ENCODE peak calls at places on chromosomes 13 and 19, in four cellular contexts. B is DND-41, Z is fibroblast of mammary gland, V is left lung. D is an unnamed sample.

GRCh38 chr19:8511573-8512101 is 2.3 kb downstream of the ZNF414 start:
- DNase-seq in Z (no peak), B (no peak), V (no peak), D (no peak)

GRCh38 chr13:73109288-73109899 is 50.6 kb downstream of the KLF5 start:
- DNase-seq in Z (no peak), V (no peak), B (no peak), D (no peak)

GRCh38 chr13:51845574-51846318 is 769 bp upstream of the TMEM272 start:
- DNase-seq in B (no peak), V (no peak), Z (no peak), D (no peak)

GRCh38 chr19:52190679-52191293 is 934 bp downstream of the PPP2R1A start:
- DNase-seq in B (no peak), Z (peak; percentile 55), V (no peak), D (no peak)

GRCh38 chr13:29740961-29741360 is 109.5 kb downstream of the UBL3 start:
- DNase-seq in B (no peak), Z (no peak), V (no peak), D (no peak)

GRCh38 chr13:76213423-76213904 is 577.3 kb downstream of the LMO7 start:
- DNase-seq in V (no peak), Z (no peak), B (no peak), D (no peak)

GRCh38 chr13:20127563-20128458 is 33.0 kb downstream of the GJA3 start:
- DNase-seq in V (peak; percentile 71), B (peak; percentile 12), Z (peak; percentile 40), D (no peak)

GRCh38 chr19:50477751-50478515 is 1.3 kb upstream of the GARIN5A start:
- DNase-seq in V (no peak), Z (no peak), B (no peak), D (no peak)

GRCh38 chr19:50555447-50556235 is 12.6 kb downstream of the LRRC4B start:
- DNase-seq in Z (no peak), V (no peak), B (no peak), D (no peak)

GRCh38 chr13:94333131-94333820 is 146.2 kb downstream of the DCT start:
- DNase-seq in V (no peak), Z (peak; percentile 48), B (no peak), D (no peak)

GRCh38 chr19:5435642-5436017 is 19.6 kb upstream of the ZNRF4 start:
- DNase-seq in B (no peak), Z (no peak), V (no peak), D (no peak)

DNA sequence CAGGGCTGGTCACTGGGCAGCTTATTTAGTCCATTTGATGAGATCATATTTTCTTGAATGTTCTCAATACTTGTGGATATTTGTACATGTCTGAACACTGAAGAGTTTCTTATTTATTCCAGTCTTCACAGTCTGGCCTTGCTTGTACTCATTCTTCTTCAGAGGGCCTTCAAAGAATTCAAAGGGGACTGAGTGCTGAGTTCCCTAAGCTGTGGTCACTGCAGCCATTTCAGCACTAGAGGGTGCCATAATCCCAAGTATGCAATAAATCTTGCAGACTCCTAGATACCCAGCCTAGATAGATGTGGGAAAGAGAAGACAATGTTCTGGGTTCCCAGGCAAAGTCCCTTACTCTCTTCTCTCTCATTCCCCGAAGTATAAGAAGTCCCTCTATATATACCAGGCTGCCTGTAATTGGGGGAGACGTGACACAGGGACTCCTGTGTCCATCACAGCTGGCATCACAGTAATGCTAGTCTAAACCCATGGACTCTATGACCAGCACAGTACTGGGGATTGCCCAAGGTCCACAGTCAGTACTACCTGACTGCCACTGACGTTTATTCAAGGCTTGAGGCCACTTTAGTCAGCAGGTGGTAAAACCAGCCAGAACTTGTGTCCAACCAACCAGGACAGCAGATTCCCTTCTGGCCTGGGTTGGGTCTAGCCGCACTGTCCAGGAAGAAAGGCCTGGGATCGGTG is 8.9 kb upstream of the VN1R1 start:
- DNase-seq in B (peak; percentile 64), V (no peak), Z (peak; percentile 32), D (no peak)
- TF ChIP-seq CTCF in B (peak; percentile 95), V (no peak), Z (peak; percentile 38), D (no peak)

GRCh38 chr13:114106991-114107685 is 25.3 kb downstream of the RASA3 start:
- DNase-seq in B (no peak), V (peak; percentile 31), Z (no peak), D (no peak)
- H3K4me3 ChIP-seq in B (no peak overlapping the region), V (no peak overlapping the region), Z (no peak overlapping the region), D (no peak overlapping the region)

GRCh38 chr13:87120476-87120875 is 550.7 kb upstream of the SLITRK5 start:
- DNase-seq in Z (peak; percentile 21), V (no peak), B (no peak), D (no peak)

GRCh38 chr13:87124785-87125074 is 546.4 kb upstream of the SLITRK5 start:
- DNase-seq in Z (no peak), V (no peak), B (no peak), D (no peak)

GRCh38 chr13:87122551-87122950 is 548.6 kb upstream of the SLITRK5 start:
- DNase-seq in V (no peak), B (no peak), Z (peak; percentile 56), D (no peak)

GRCh38 chr13:87128006-87128405 is 543.2 kb upstream of the SLITRK5 start:
- DNase-seq in Z (peak; percentile 53), V (no peak), B (no peak), D (no peak)

DNA sequence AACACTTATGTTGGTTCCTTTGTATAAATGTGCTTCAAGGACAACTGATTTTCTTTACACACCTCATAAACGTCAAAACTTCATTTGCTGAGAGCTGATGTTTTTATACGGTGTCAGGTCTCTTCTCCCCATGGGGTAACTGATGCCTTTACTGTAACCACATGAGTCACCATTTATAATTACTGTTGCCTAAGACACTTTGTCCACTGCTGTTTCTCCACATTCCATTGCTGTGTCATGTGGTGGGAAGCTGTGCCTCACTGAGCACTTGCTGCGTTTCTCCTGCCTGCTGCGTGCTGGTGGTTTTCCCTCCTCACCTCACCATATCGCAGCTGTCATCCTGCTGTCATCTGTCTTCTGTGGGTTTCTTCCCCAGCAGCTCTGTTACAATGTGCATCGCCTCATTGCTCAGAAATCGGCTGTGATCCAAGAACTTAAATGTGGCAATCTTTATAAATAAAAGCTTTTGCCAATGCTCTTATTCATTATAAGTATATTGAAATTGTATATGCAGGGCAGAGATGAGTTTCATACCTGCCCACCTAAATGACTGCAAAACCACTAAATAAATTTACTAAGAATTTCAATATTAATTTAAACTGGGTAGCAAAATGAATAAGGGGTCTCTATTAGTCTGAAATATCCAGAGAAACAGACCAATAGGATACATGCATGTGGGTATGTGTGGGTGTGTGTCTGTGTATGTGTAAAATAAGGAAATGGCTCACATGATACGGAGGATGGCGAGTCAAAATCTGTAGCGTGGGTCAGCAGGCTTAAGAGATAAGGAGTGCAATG is 547.0 kb upstream of the SLITRK5 start:
- DNase-seq in V (no peak), B (peak; percentile 13), Z (peak; percentile 98), D (peak; percentile 19)
- TF ChIP-seq CTCF in V (no peak), B (no peak), Z (no peak), D (no peak)

GRCh38 chr19:2949939-2950285 is 5.1 kb upstream of the ZNF77 start:
- DNase-seq in V (peak; percentile 51), Z (no peak), B (no peak), D (no peak)

GRCh38 chr19:2957160-2957559 is 12.4 kb upstream of the ZNF77 start:
- DNase-seq in B (no peak), V (no peak), Z (no peak), D (no peak)

GRCh38 chr19:2950286-2951124 is 5.7 kb upstream of the ZNF77 start:
- DNase-seq in Z (peak; percentile 99), V (peak; percentile 100), B (peak; percentile 100), D (peak; percentile 95)

GRCh38 chr19:2952953-2953481 is 8.2 kb upstream of the ZNF77 start:
- DNase-seq in V (peak; percentile 66), B (no peak), Z (peak; percentile 38), D (no peak)
- H3K4me3 ChIP-seq in V (peak overlapping the region; percentile 2), B (no peak overlapping the region), Z (peak overlapping the region; percentile 21), D (no peak overlapping the region)

GRCh38 chr19:33302175-33302973 is at the start of gene CEBPA:
- DNase-seq in B (no peak), V (peak; percentile 88), Z (peak; percentile 70), D (no peak)
- TF ChIP-seq CTCF in B (no peak), V (peak; percentile 56), Z (no peak), D (peak; percentile 65)

GRCh38 chr13:99431927-99432636 is 69.2 kb upstream of the TM9SF2 start:
- DNase-seq in Z (no peak), B (peak; percentile 69), V (no peak), D (no peak)
- H3K4me3 ChIP-seq in Z (no peak overlapping the region), B (no peak overlapping the region), V (peak overlapping the region; percentile 1), D (peak overlapping the region; percentile 37)

GRCh38 chr19:41540041-41540695 is 35.8 kb upstream of the CEACAM21 start:
- DNase-seq in B (no peak), V (no peak), Z (no peak), D (no peak)

GRCh38 chr19:41535029-41535622 is 40.8 kb upstream of the CEACAM21 start:
- DNase-seq in Z (no peak), B (no peak), V (no peak), D (no peak)

GRCh38 chr19:41533691-41534090 is 42.3 kb upstream of the CEACAM21 start:
- DNase-seq in V (no peak), Z (no peak), B (no peak), D (no peak)

GRCh38 chr19:41541990-41542584 is 33.9 kb upstream of the CEACAM21 start:
- DNase-seq in Z (peak; percentile 34), V (peak; percentile 66), B (peak; percentile 53), D (no peak)

GRCh38 chr19:41537789-41538188 is 38.2 kb upstream of the CEACAM21 start:
- DNase-seq in Z (peak; percentile 41), V (no peak), B (peak; percentile 8), D (no peak)
- TF ChIP-seq CTCF in Z (peak; percentile 62), V (peak; percentile 76), B (peak; percentile 60), D (peak; percentile 35)